ENCODE peak calls at places on chromosomes 5 and 9, in five cellular contexts. Q is SJSA1, S is A549, R is aorta, W is suprapubic skin. J is an unnamed sample.
A peak's percentile ranks its signal among the peaks of the same experiment; 100 is the strongest.

GRCh38 chr5:121668635-121669034 is 183.0 kb upstream of the FTMT start:
- DNase-seq in Q (no peak), S (no peak), R (no peak), W (no peak), J (no peak)

GRCh38 chr5:139402561-139403158 is 1.2 kb downstream of the SPATA24 start:
- DNase-seq in Q (peak; percentile 27), S (peak; percentile 63), R (no peak), W (no peak), J (no peak)

GRCh38 chr5:1098986-1099597 is 12.8 kb downstream of the SLC12A7 start:
- DNase-seq in Q (no peak), S (no peak), R (no peak), W (no peak), J (no peak)

GRCh38 chr5:109943701-109944235 is 254.0 kb downstream of the MAN2A1 start:
- DNase-seq in Q (no peak), S (no peak), R (no peak), W (no peak), J (no peak)

GRCh38 chr9:114405294-114406034 is 17.7 kb upstream of the AKNA start:
- DNase-seq in Q (peak; percentile 57), S (peak; percentile 78), R (peak; percentile 87), W (peak; percentile 79), J (peak; percentile 86)

GRCh38 chr9:116549061-116549664 is 137.9 kb upstream of the TRIM32 start:
- DNase-seq in Q (peak; percentile 62), S (peak; percentile 89), R (peak; percentile 91), W (peak; percentile 88), J (peak; percentile 90)

GRCh38 chr5:10726179-10726912 is 34.7 kb downstream of the DAP start:
- DNase-seq in Q (peak; percentile 27), S (no peak), R (no peak), W (no peak), J (no peak)

GRCh38 chr5:37112383-37112991 is 136.7 kb downstream of the CPLANE1 start:
- DNase-seq in Q (no peak), S (no peak), R (no peak), W (no peak), J (no peak)

GRCh38 chr5:35771321-35771720 is 85.4 kb upstream of the IL7R start:
- DNase-seq in Q (no peak), S (no peak), R (no peak), W (no peak), J (no peak)

GRCh38 chr5:174951151-174951780 is 226.9 kb downstream of the MSX2 start:
- DNase-seq in Q (peak; percentile 65), S (peak; percentile 81), R (no peak), W (no peak), J (peak; percentile 63)

GRCh38 chr9:93093449-93094293 is 2.3 kb upstream of the CARD19 start:
- DNase-seq in Q (no peak), S (no peak), R (peak; percentile 71), W (peak; percentile 58), J (peak; percentile 53)

GRCh38 chr5:1214936-1215220 is 10.3 kb upstream of the SLC6A18 start:
- DNase-seq in Q (no peak), S (no peak), R (no peak), W (no peak), J (peak; percentile 3)

GRCh38 chr5:135135530-135136201 is 101.6 kb upstream of the PITX1 start:
- DNase-seq in Q (no peak), S (peak; percentile 70), R (peak; percentile 84), W (peak; percentile 80), J (peak; percentile 64)

GRCh38 chr9:33453999-33454660 is 6.7 kb upstream of the AQP3 start:
- DNase-seq in Q (no peak), S (no peak), R (no peak), W (no peak), J (no peak)

GRCh38 chr9:134899818-134900325 is 17.8 kb downstream of the FCN1 start:
- DNase-seq in Q (no peak), S (no peak), R (no peak), W (no peak), J (no peak)

GRCh38 chr9:82168585-82168984 is 180.0 kb downstream of the SPATA31D1 start:
- DNase-seq in Q (no peak), S (no peak), R (no peak), W (no peak), J (no peak)

GRCh38 chr9:137365056-137365455 is 57.9 kb downstream of the EXD3 start:
- DNase-seq in Q (no peak), S (no peak), R (no peak), W (no peak), J (no peak)

GRCh38 chr9:110602281-110602680 is 22.7 kb upstream of the SVEP1 start:
- DNase-seq in Q (no peak), S (no peak), R (no peak), W (no peak), J (no peak)

GRCh38 chr9:69486498-69486897 is 161.5 kb downstream of the ENTREP1 start:
- DNase-seq in Q (no peak), S (no peak), R (no peak), W (no peak), J (no peak)
- H3K9me3 ChIP-seq in Q (no peaks in the 10 kb centered on the region), S (no peaks in the 10 kb centered on the region), R (no peaks in the 10 kb centered on the region), W (no peaks in the 10 kb centered on the region), J (no peaks in the 10 kb centered on the region)

DNA sequence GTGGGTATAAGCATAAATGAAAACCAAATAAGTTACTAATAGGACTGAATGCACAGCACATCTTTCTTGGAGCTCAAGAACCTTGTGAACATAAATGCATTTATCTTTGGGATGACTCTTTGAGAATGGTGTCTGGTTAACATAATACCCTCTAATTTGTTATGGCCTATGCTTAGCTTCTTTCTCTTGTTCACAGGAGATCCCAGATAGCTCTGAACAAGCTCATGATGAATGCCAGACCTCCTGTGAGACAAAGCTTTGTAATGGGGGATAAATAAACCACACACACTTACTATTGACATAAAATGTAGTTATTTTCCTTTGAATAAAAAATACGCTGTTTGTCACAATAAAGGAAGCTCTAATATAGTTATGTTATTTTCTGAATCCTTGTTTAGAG is 111.5 kb downstream of the PSAT1 start:
- DNase-seq in Q (peak; percentile 28), S (no peak), R (no peak), W (no peak), J (no peak)
- H3K4me1 ChIP-seq in Q (peaks cover 39% of the 10 kb centered on the region), S (peaks cover 2% of the 10 kb centered on the region), R (no peaks in the 10 kb centered on the region), W (no peaks in the 10 kb centered on the region), J (no peaks in the 10 kb centered on the region)

DNA sequence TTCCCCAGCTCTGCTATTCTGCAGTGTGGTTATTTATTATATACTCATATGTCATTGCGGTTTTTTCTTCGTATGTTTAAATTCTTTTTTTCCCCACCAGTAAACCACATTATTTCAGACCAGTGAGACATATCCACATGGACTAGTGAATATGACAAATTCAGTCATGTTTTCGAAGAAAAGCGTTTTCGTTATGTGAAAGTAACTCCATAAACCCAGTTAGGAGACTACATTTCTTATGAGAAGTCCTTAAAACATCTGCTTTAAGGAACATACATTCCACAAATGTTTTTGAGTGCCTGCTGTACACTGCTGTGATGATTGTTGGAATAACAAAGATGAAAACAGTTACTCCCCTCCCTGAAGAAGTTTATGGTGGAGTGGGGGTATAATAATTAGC is 591.8 kb upstream of the CLINT1 start:
- DNase-seq in Q (peak; percentile 85), S (no peak), R (no peak), W (no peak), J (no peak)
- H3K9me3 ChIP-seq in Q (no peaks in the 10 kb centered on the region), S (peaks cover 4% of the 10 kb centered on the region), R (no peaks in the 10 kb centered on the region), W (no peaks in the 10 kb centered on the region), J (no peaks in the 10 kb centered on the region)

GRCh38 chr9:69136781-69137180 is 37.3 kb upstream of the TJP2 start:
- DNase-seq in Q (no peak), S (no peak), R (no peak), W (no peak), J (no peak)
- H3K4me1 ChIP-seq in Q (peaks cover 3% of the 10 kb centered on the region), S (peaks cover 3% of the 10 kb centered on the region), R (no peaks in the 10 kb centered on the region), W (peaks cover 10% of the 10 kb centered on the region), J (peaks cover 7% of the 10 kb centered on the region)

GRCh38 chr5:142183561-142183960 is 75.0 kb downstream of the NDFIP1 start:
- DNase-seq in Q (no peak), S (no peak), R (peak; percentile 52), W (no peak), J (no peak)
- H3K9me3 ChIP-seq in Q (no peaks in the 10 kb centered on the region), S (no peaks in the 10 kb centered on the region), R (no peaks in the 10 kb centered on the region), W (no peaks in the 10 kb centered on the region), J (no peaks in the 10 kb centered on the region)

DNA sequence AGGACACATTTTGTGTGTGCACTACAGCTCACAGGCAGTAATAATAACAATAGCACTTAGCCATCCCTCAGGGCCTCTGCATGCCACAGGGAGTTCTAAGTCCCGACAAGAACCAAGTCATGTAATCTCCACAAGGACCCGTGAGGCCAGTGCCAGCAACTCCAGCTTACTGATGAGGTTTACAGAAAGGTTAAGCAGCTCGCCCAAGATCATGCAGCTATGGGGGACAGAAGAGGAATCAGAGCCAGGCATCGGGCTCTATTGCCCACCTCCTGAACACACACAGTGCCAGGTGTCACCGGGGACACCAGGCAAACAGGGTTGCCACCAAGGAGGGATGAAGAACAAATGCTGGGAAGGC is 91.4 kb downstream of the ROR2 start:
- DNase-seq in Q (no peak), S (no peak), R (no peak), W (no peak), J (no peak)
- H3K4me1 ChIP-seq in Q (no peaks in the 10 kb centered on the region), S (no peaks in the 10 kb centered on the region), R (no peaks in the 10 kb centered on the region), W (no peaks in the 10 kb centered on the region), J (peaks cover 9% of the 10 kb centered on the region)

DNA sequence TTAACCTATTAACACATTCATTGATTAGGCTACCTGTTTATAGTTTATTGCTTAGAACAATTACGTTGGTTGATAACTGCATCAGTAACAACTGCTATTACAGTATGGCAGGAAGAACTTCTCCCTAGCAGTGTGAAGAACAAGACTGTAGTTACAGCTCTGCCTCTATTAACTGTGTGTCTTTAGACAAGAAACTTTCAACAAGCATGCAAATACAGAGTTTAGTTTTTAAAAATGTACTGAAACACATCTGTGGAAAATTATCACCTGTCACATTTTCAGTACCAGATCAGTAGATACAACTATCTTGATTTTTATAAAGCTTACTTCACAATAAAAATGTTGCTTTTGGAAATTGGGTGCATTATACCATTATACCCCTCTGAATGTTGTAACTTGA is 22.2 kb downstream of the ELL2 start:
- DNase-seq in Q (no peak), S (no peak), R (no peak), W (no peak), J (no peak)
- H3K9me3 ChIP-seq in Q (no peaks in the 10 kb centered on the region), S (no peaks in the 10 kb centered on the region), R (no peaks in the 10 kb centered on the region), W (no peaks in the 10 kb centered on the region), J (no peaks in the 10 kb centered on the region)

GRCh38 chr9:107907715-107908114 is 418.1 kb upstream of the KLF4 start:
- DNase-seq in Q (no peak), S (no peak), R (no peak), W (no peak), J (no peak)
- H3K4me1 ChIP-seq in Q (no peaks in the 10 kb centered on the region), S (no peaks in the 10 kb centered on the region), R (no peaks in the 10 kb centered on the region), W (no peaks in the 10 kb centered on the region), J (no peaks in the 10 kb centered on the region)

GRCh38 chr5:176420972-176421544 is 4.7 kb upstream of the CLTB start:
- DNase-seq in Q (no peak), S (no peak), R (no peak), W (no peak), J (no peak)
- H3K9me3 ChIP-seq in Q (peaks cover 15% of the 10 kb centered on the region), S (peaks cover 4% of the 10 kb centered on the region), R (no peaks in the 10 kb centered on the region), W (no peaks in the 10 kb centered on the region), J (no peaks in the 10 kb centered on the region)

DNA sequence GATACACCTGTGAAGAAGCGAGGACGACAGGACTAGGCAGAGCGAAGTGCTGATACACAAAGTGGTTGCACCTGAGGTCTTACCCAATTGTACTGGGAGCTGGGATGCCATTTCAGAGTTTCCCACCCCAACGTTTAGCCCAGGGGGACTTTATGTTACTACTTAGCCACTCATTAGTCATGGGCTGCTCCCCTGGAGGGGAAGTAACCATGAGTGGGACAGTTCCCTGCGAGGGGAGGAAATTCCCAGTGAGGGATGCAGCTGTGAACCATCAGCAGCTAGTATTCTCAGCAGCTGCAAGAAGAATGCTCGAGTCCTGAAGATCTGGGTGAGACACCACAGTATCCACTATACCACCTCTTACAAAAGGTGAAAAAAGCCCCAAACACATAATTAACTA is 93.7 kb upstream of the ACTBL2 start:
- DNase-seq in Q (no peak), S (no peak), R (no peak), W (no peak), J (no peak)
- H3K4me1 ChIP-seq in Q (no peaks in the 10 kb centered on the region), S (no peaks in the 10 kb centered on the region), R (no peaks in the 10 kb centered on the region), W (no peaks in the 10 kb centered on the region), J (no peaks in the 10 kb centered on the region)